ENCODE peak calls at places on chromosomes 13 and 19, in five cellular contexts. R is EL; D is LHCN-M2; M is activated naive CD4-positive, alpha-beta T cell treated with anti-CD3 and anti-CD28 coated beads, Interleukin-2, amount 10 ng/mL, durations not matched to agents 7 days and 5 days; J is activated T-cell treated with anti-CD3 and anti-CD28 coated beads, Interleukin-2, amount 50 U/mL, for 72 hours. I is an unnamed sample.

GRCh38 chr13:49560270-49561063 is 24.9 kb downstream of the RCBTB1 start:
- DNase-seq in R (no peak), D (no peak), M (no peak), J (no peak), I (peak; percentile 7)

GRCh38 chr13:52414963-52415362 is 9.0 kb upstream of the THSD1 start:
- DNase-seq in R (peak; percentile 72), D (peak; percentile 75), M (no peak), J (no peak), I (no peak)

GRCh38 chr13:42575938-42576337 is 2.0 kb downstream of the TNFSF11 start:
- DNase-seq in R (no peak), D (no peak), M (no peak), J (no peak), I (no peak)

GRCh38 chr19:42178791-42179500 is 38.5 kb downstream of the DEDD2 start:
- DNase-seq in R (no peak), D (no peak), M (no peak), J (peak; percentile 36), I (peak; percentile 8)

GRCh38 chr13:23609414-23610186 is 39.4 kb downstream of the TNFRSF19 start:
- DNase-seq in R (peak; percentile 51), D (peak; percentile 37), M (no peak), J (no peak), I (peak; percentile 14)

GRCh38 chr19:15508035-15508710 is at the start of gene CYP4F22:
- DNase-seq in R (no peak), D (no peak), M (peak; percentile 28), J (peak; percentile 34), I (no peak)

GRCh38 chr19:31715249-31715944 is 366.2 kb upstream of the TSHZ3 start:
- DNase-seq in R (no peak), D (peak; percentile 40), M (no peak), J (no peak), I (no peak)

GRCh38 chr13:38167164-38167822 is 182.4 kb upstream of the UFM1 start:
- DNase-seq in R (no peak), D (no peak), M (no peak), J (no peak), I (no peak)

GRCh38 chr13:93957371-93957770 is 522.1 kb downstream of the DCT start:
- DNase-seq in R (no peak), D (no peak), M (no peak), J (no peak), I (no peak)

GRCh38 chr13:108733141-108733540 is 103.7 kb downstream of the MYO16 start:
- DNase-seq in R (no peak), D (no peak), M (no peak), J (no peak), I (no peak)

I was measured in erythroblast.